ENCODE peak calls at places on chromosomes 4 and X, in ten cellular contexts. P, N, S, F, V, Z, U, D, E and M are unnamed samples.

GRCh38 chr4:14853186-14853946 is 148.9 kb upstream of the CPEB2 start:
- DNase-seq in D (no peak), Z (no peak), V (no peak), P (no peak), F (peak), U (no peak), S (peak), E (no peak), N (peak), M (peak)

GRCh38 chrX:103635436-103635835 is 6.7 kb downstream of the TCEAL1 start:
- DNase-seq in V (no peak), S (no peak), P (no peak), E (no peak), Z (no peak), F (no peak), D (no peak), U (no peak), N (no peak), M (no peak)

GRCh38 chr4:7992846-7993245 is 53.2 kb upstream of the AFAP1 start:
- DNase-seq in E (no peak), N (no peak), Z (no peak), V (no peak), S (no peak), F (no peak), U (no peak), P (no peak), D (no peak), M (no peak)

GRCh38 chrX:100643943-100644587 is at the start of gene SRPX2:
- DNase-seq in N (peak), Z (no peak), F (peak), E (no peak), V (no peak), S (peak), D (no peak), U (no peak), P (no peak), M (peak)

GRCh38 chr4:144360394-144360793 is 219.9 kb upstream of the GYPA start:
- DNase-seq in E (no peak), P (no peak), D (no peak), U (no peak), V (no peak), Z (no peak), N (no peak), F (no peak), S (no peak), M (no peak)

GRCh38 chrX:19065535-19065934 is 56.7 kb downstream of the ADGRG2 start:
- DNase-seq in F (no peak), V (no peak), P (no peak), U (no peak), N (no peak), S (no peak), E (no peak), D (no peak), Z (no peak), M (no peak)

GRCh38 chr4:77927991-77928925 is 65.6 kb downstream of the MRPL1 start:
- DNase-seq in D (no peak), P (no peak), Z (peak), S (no peak), U (no peak), F (no peak), N (no peak), V (no peak), E (no peak), M (no peak)

GRCh38 chr4:21535901-21536300 is 412.7 kb downstream of the KCNIP4 start:
- DNase-seq in U (no peak), P (no peak), S (no peak), F (no peak), Z (no peak), V (no peak), D (no peak), N (no peak), E (no peak), M (no peak)

GRCh38 chr4:101790521-101791188 is at the start of gene BANK1:
- DNase-seq in N (no peak), U (no peak), E (peak), V (peak), Z (peak), P (peak), S (peak), D (peak), F (no peak), M (no peak)

GRCh38 chr4:75069493-75070074 is 136.7 kb downstream of the PARM1 start:
- DNase-seq in P (no peak), V (no peak), S (no peak), E (no peak), U (no peak), Z (no peak), D (no peak), N (no peak), F (no peak), M (no peak)

GRCh38 chr4:37628977-37629609 is 57.1 kb downstream of the RELL1 start:
- DNase-seq in U (no peak), V (no peak), S (peak), F (peak), P (no peak), E (no peak), Z (peak), N (peak), D (no peak), M (peak)

DNA sequence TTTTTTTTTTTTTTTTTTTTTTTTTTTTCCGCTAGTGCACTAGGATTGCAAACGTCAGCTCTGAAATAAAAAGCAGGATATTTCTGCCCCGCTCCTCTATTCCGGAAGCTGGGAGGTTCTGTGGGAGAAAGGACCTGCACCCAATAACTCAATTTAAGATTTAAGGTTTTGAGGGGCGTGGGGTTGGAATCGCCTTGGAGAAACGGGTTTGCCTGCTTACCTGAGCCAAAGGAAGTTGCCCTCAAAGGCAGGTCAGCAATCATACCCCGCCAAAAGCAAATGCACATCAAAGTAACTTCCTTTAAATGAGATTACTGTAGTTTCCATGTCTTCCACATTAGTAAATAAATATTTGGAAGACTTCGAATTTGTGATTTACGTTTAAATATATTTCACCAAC is 952 bp upstream of the HS3ST1 start:
- DNase-seq in D (no peak), U (no peak), E (no peak), N (no peak), P (no peak), F (no peak), V (no peak), S (no peak), Z (no peak), M (no peak)
- TF ChIP-seq CTCF in D (no peak), U (no peak), E (no peak), N (no peak), P (no peak), F (no peak), V (no peak), S (no peak), Z (no peak), M (no peak)

DNA sequence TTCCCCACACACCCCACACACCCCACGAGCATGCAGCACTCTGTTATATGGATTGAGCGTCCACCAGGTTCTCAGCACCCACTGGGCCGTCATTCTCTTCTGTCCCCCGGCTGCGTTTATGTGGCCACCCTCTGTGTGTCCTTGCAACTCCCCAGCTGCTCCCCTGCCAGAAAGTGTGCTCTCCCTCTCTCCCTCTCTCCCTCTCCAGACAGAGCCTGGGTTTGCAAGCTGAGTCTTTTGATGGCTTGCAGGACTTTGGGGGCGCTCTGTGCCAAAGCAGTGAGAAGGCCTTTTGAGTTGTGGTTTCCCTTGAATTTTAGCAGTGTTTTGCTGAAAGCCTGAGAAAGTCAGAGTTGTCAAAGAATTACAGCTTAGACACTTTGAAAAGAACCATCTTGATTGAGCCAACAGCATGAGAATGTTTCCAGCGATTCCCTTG is 173.5 kb downstream of the DCLK2 start:
- DNase-seq in N (no peak), F (no peak), U (no peak), E (no peak), V (no peak), Z (no peak), D (no peak), S (no peak), P (no peak), M (no peak)
- TF ChIP-seq CTCF in N (no peak), F (no peak), U (no peak), E (no peak), V (no peak), Z (no peak), D (no peak), S (no peak), P (no peak), M (no peak)

GRCh38 chr4:38873290-38873949 is 5.8 kb downstream of the FAM114A1 start:
- DNase-seq in F (no peak), V (no peak), P (no peak), U (no peak), D (no peak), N (no peak), E (no peak), Z (no peak), S (no peak), M (no peak)
- TF ChIP-seq CTCF in F (no peak), V (peak), P (no peak), U (no peak), D (no peak), N (no peak), E (no peak), Z (no peak), S (no peak), M (no peak)

DNA sequence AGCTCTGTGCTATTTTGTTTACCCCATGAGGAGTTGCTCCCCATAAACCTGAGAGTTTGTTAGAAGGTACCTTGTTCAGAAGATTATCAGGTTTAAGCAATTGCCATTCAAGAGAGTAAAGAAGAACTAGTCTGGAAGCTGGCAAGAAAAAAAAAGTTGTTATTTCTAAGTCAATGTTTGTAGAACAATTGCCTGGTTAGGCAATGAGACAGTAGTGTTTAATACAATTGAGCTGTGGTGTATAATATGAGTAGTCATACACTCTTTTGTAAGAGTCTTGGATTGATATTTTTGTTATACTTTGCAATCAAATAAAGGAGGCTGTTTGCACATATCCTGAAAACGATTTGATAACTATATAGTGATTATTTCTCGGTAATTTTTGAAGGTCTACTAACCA is 44.7 kb downstream of the GALNT7 start:
- DNase-seq in D (no peak), S (no peak), U (no peak), Z (no peak), F (no peak), N (no peak), P (no peak), E (no peak), V (no peak), M (no peak)
- TF ChIP-seq CTCF in D (no peak), S (no peak), U (no peak), Z (no peak), F (no peak), N (no peak), P (no peak), E (no peak), V (no peak), M (no peak)

GRCh38 chrX:30275498-30275897 is 28.6 kb downstream of the MAGEB1 start:
- DNase-seq in P (no peak), Z (no peak), S (peak), D (no peak), N (no peak), U (no peak), E (no peak), F (no peak), V (no peak), M (no peak)
- TF ChIP-seq CTCF in P (no peak), Z (peak), S (peak), D (no peak), N (no peak), U (no peak), E (peak), F (peak), V (peak), M (peak)

GRCh38 chr4:6986067-6986780 is 56.9 kb upstream of the TADA2B start:
- DNase-seq in F (no peak), D (peak), S (peak), E (no peak), V (no peak), U (no peak), Z (peak), N (no peak), P (no peak), M (no peak)
- TF ChIP-seq CTCF in F (no peak), D (no peak), S (no peak), E (no peak), V (no peak), U (peak), Z (no peak), N (no peak), P (no peak), M (no peak)